ENCODE peak calls at places on chromosomes 1 and 21, in six cellular contexts. One of them, this sample, is unnamed.
A peak's percentile ranks its signal among the peaks of the same experiment; 100 is the strongest.

GRCh38 chr1:85611856-85612255 is 31.3 kb downstream of the CCN1 start:
- DNase-seq in Caco-2: peak; percentile 76
- DNase-seq in CD8-positive, alpha-beta T cell: no peak
- DNase-seq in spleen: no peak
- DNase-seq in heart right ventricle: peak; percentile 22
- DNase-seq in lower lobe of right lung: peak; percentile 77
- DNase-seq in this sample: peak; percentile 85

GRCh38 chr1:157994704-157995540 is 1.5 kb downstream of the KIRREL1 start:
- DNase-seq in Caco-2: no peak
- DNase-seq in CD8-positive, alpha-beta T cell: no peak
- DNase-seq in spleen: no peak
- DNase-seq in heart right ventricle: no peak
- DNase-seq in lower lobe of right lung: no peak
- DNase-seq in this sample: no peak

GRCh38 chr1:164755674-164756073 is 196.7 kb downstream of the PBX1 start:
- DNase-seq in Caco-2: no peak
- DNase-seq in CD8-positive, alpha-beta T cell: no peak
- DNase-seq in spleen: no peak
- DNase-seq in heart right ventricle: no peak
- DNase-seq in lower lobe of right lung: no peak
- DNase-seq in this sample: no peak

GRCh38 chr1:178500091-178500770 is 3.5 kb upstream of the CLEC20A start:
- DNase-seq in Caco-2: peak; percentile 35
- DNase-seq in CD8-positive, alpha-beta T cell: no peak
- DNase-seq in spleen: no peak
- DNase-seq in heart right ventricle: no peak
- DNase-seq in lower lobe of right lung: no peak
- DNase-seq in this sample: no peak

GRCh38 chr1:157176591-157177121 is 38.5 kb upstream of the ETV3 start:
- DNase-seq in Caco-2: no peak
- DNase-seq in CD8-positive, alpha-beta T cell: no peak
- DNase-seq in spleen: no peak
- DNase-seq in heart right ventricle: no peak
- DNase-seq in lower lobe of right lung: no peak
- DNase-seq in this sample: no peak

GRCh38 chr1:173333581-173333980 is 126.5 kb upstream of the TNFSF4 start:
- DNase-seq in Caco-2: no peak
- DNase-seq in CD8-positive, alpha-beta T cell: no peak
- DNase-seq in spleen: no peak
- DNase-seq in heart right ventricle: no peak
- DNase-seq in lower lobe of right lung: no peak
- DNase-seq in this sample: no peak

GRCh38 chr1:248872752-248873408 is 14.0 kb upstream of the ZNF692 start:
- DNase-seq in Caco-2: peak; percentile 78
- DNase-seq in CD8-positive, alpha-beta T cell: peak; percentile 36
- DNase-seq in spleen: peak; percentile 87
- DNase-seq in heart right ventricle: peak; percentile 37
- DNase-seq in lower lobe of right lung: peak; percentile 77
- DNase-seq in this sample: peak; percentile 46

GRCh38 chr1:157673008-157673407 is 27.6 kb downstream of the FCRL3 start:
- DNase-seq in Caco-2: no peak
- DNase-seq in CD8-positive, alpha-beta T cell: no peak
- DNase-seq in spleen: no peak
- DNase-seq in heart right ventricle: no peak
- DNase-seq in lower lobe of right lung: no peak
- DNase-seq in this sample: no peak

GRCh38 chr1:220498188-220498587 is 29.7 kb upstream of the MARK1 start:
- DNase-seq in Caco-2: no peak
- DNase-seq in CD8-positive, alpha-beta T cell: no peak
- DNase-seq in spleen: no peak
- DNase-seq in heart right ventricle: no peak
- DNase-seq in lower lobe of right lung: no peak
- DNase-seq in this sample: no peak

GRCh38 chr1:35432231-35432630 is 125.0 kb downstream of the KIAA0319L start:
- DNase-seq in Caco-2: no peak
- DNase-seq in CD8-positive, alpha-beta T cell: no peak
- DNase-seq in spleen: no peak
- DNase-seq in heart right ventricle: no peak
- DNase-seq in lower lobe of right lung: no peak
- DNase-seq in this sample: no peak

GRCh38 chr1:178037510-178038253 is 56.2 kb upstream of the RASAL2 start:
- DNase-seq in Caco-2: no peak
- DNase-seq in CD8-positive, alpha-beta T cell: no peak
- DNase-seq in spleen: peak; percentile 92
- DNase-seq in heart right ventricle: peak; percentile 89
- DNase-seq in lower lobe of right lung: peak; percentile 92
- DNase-seq in this sample: peak; percentile 58

GRCh38 chr1:28642056-28642846 is 616 bp downstream of the TAF12 start:
- DNase-seq in Caco-2: no peak
- DNase-seq in CD8-positive, alpha-beta T cell: peak; percentile 23
- DNase-seq in spleen: no peak
- DNase-seq in heart right ventricle: no peak
- DNase-seq in lower lobe of right lung: no peak
- DNase-seq in this sample: no peak

GRCh38 chr1:29687601-29688244 is 451.4 kb downstream of the PTPRU start:
- DNase-seq in Caco-2: no peak
- DNase-seq in CD8-positive, alpha-beta T cell: no peak
- DNase-seq in spleen: no peak
- DNase-seq in heart right ventricle: no peak
- DNase-seq in lower lobe of right lung: no peak
- DNase-seq in this sample: no peak

GRCh38 chr1:43558346-43558841 is 27.7 kb downstream of the PTPRF start:
- DNase-seq in Caco-2: no peak
- DNase-seq in CD8-positive, alpha-beta T cell: no peak
- DNase-seq in spleen: no peak
- DNase-seq in heart right ventricle: no peak
- DNase-seq in lower lobe of right lung: peak; percentile 64
- DNase-seq in this sample: no peak

GRCh38 chr1:170424346-170424745 is 107.6 kb upstream of the GORAB start:
- DNase-seq in Caco-2: no peak
- DNase-seq in CD8-positive, alpha-beta T cell: no peak
- DNase-seq in spleen: no peak
- DNase-seq in heart right ventricle: no peak
- DNase-seq in lower lobe of right lung: no peak
- DNase-seq in this sample: no peak

GRCh38 chr1:182484531-182485257 is 34.7 kb downstream of the RGSL1 start:
- DNase-seq in Caco-2: peak; percentile 46
- DNase-seq in CD8-positive, alpha-beta T cell: no peak
- DNase-seq in spleen: peak; percentile 80
- DNase-seq in heart right ventricle: no peak
- DNase-seq in lower lobe of right lung: no peak
- DNase-seq in this sample: no peak

GRCh38 chr21:43306911-43307676 is 119.8 kb downstream of the SIK1 start:
- DNase-seq in Caco-2: no peak
- DNase-seq in CD8-positive, alpha-beta T cell: no peak
- DNase-seq in spleen: peak; percentile 72
- DNase-seq in heart right ventricle: peak; percentile 54
- DNase-seq in lower lobe of right lung: peak; percentile 42
- DNase-seq in this sample: no peak

GRCh38 chr1:186626533-186626932 is 53.7 kb downstream of the PTGS2 start:
- DNase-seq in Caco-2: no peak
- DNase-seq in CD8-positive, alpha-beta T cell: no peak
- DNase-seq in spleen: no peak
- DNase-seq in heart right ventricle: no peak
- DNase-seq in lower lobe of right lung: no peak
- DNase-seq in this sample: no peak

GRCh38 chr1:25817840-25818501 is 1.8 kb upstream of the MTFR1L start:
- DNase-seq in Caco-2: peak; percentile 31
- DNase-seq in CD8-positive, alpha-beta T cell: no peak
- DNase-seq in spleen: no peak
- DNase-seq in heart right ventricle: no peak
- DNase-seq in lower lobe of right lung: no peak
- DNase-seq in this sample: no peak
- TF ChIP-seq CTCF in Caco-2: peak; percentile 36
- TF ChIP-seq CTCF in CD8-positive, alpha-beta T cell: no peak
- TF ChIP-seq CTCF in spleen: no peak
- TF ChIP-seq CTCF in heart right ventricle: no peak
- TF ChIP-seq CTCF in lower lobe of right lung: no peak
- TF ChIP-seq CTCF in this sample: no peak

GRCh38 chr1:83692524-83693336 is 306.2 kb downstream of the TTLL7 start:
- DNase-seq in Caco-2: no peak
- DNase-seq in CD8-positive, alpha-beta T cell: no peak
- DNase-seq in spleen: peak; percentile 67
- DNase-seq in heart right ventricle: peak; percentile 4
- DNase-seq in lower lobe of right lung: no peak
- DNase-seq in this sample: no peak
- H3K4me3 ChIP-seq in Caco-2: no peak overlapping the region
- H3K4me3 ChIP-seq in CD8-positive, alpha-beta T cell: peak overlapping the region; percentile 46
- H3K4me3 ChIP-seq in spleen: peak overlapping the region; percentile 13
- H3K4me3 ChIP-seq in heart right ventricle: peak overlapping the region; percentile 11
- H3K4me3 ChIP-seq in lower lobe of right lung: peak overlapping the region; percentile 27
- H3K4me3 ChIP-seq in this sample: peak overlapping the region; percentile 40

DNA sequence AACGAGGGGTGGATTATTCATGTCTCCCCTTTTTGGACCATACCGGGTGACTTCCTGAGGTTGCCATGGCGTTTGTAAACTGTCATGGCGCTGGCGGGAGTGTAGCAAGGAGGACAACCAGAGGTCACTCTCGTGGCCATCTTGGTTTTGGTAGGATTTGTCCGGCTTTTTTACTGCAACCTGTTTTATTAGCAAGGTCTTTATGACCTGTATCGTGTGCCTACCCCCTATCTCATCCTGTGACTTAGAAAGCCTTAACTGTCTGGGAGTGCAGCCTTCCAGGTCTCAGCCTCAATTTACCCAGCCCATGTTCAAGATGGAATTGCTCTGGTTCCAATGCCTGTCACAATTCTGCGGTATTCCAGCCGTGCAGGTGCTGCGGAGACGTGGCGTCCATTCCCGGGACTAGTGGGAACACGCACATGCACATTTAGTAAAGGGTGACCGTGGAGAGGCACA is 40.2 kb upstream of the ZNF496 start:
- DNase-seq in Caco-2: no peak
- DNase-seq in CD8-positive, alpha-beta T cell: no peak
- DNase-seq in spleen: no peak
- DNase-seq in heart right ventricle: no peak
- DNase-seq in lower lobe of right lung: no peak
- DNase-seq in this sample: no peak
- TF ChIP-seq CTCF in Caco-2: no peak
- TF ChIP-seq CTCF in CD8-positive, alpha-beta T cell: no peak
- TF ChIP-seq CTCF in spleen: no peak
- TF ChIP-seq CTCF in heart right ventricle: no peak
- TF ChIP-seq CTCF in lower lobe of right lung: no peak
- TF ChIP-seq CTCF in this sample: no peak

GRCh38 chr1:46717654-46718053 is 1.3 kb downstream of the EFCAB14 start:
- DNase-seq in Caco-2: no peak
- DNase-seq in CD8-positive, alpha-beta T cell: no peak
- DNase-seq in spleen: no peak
- DNase-seq in heart right ventricle: no peak
- DNase-seq in lower lobe of right lung: no peak
- DNase-seq in this sample: no peak
- H3K4me3 ChIP-seq in Caco-2: peak overlapping the region; percentile 93
- H3K4me3 ChIP-seq in CD8-positive, alpha-beta T cell: peak overlapping the region; percentile 86
- H3K4me3 ChIP-seq in spleen: no peak overlapping the region
- H3K4me3 ChIP-seq in heart right ventricle: peak overlapping the region; percentile 74
- H3K4me3 ChIP-seq in lower lobe of right lung: peak overlapping the region; percentile 90
- H3K4me3 ChIP-seq in this sample: peak overlapping the region; percentile 75

DNA sequence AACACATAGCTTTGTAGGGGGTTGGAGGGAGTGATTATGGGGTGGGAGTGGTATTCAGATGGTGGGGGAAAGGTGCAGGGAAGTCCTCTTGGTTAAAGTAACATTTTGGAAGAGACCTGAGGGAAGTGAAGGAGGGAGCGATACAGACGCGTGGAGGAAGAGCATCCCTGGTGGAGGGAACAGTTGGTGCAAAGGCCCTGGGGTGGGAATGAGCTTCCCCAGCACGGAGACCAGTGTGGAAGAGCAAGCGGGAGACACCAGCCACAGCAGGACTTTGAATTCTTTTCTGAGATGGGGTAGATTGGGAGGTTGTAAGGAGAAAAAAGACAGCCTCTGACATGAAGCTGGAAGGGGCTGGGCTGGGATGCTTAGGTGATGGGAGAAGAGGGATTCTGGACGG is 23.5 kb downstream of the DHRS3 start:
- DNase-seq in Caco-2: no peak
- DNase-seq in CD8-positive, alpha-beta T cell: no peak
- DNase-seq in spleen: no peak
- DNase-seq in heart right ventricle: no peak
- DNase-seq in lower lobe of right lung: no peak
- DNase-seq in this sample: no peak
- TF ChIP-seq CTCF in Caco-2: no peak
- TF ChIP-seq CTCF in CD8-positive, alpha-beta T cell: no peak
- TF ChIP-seq CTCF in spleen: no peak
- TF ChIP-seq CTCF in heart right ventricle: no peak
- TF ChIP-seq CTCF in lower lobe of right lung: no peak
- TF ChIP-seq CTCF in this sample: no peak

GRCh38 chr1:154968731-154969130 is 1.8 kb downstream of the SHC1 start:
- DNase-seq in Caco-2: no peak
- DNase-seq in CD8-positive, alpha-beta T cell: no peak
- DNase-seq in spleen: no peak
- DNase-seq in heart right ventricle: no peak
- DNase-seq in lower lobe of right lung: no peak
- DNase-seq in this sample: no peak
- H3K4me3 ChIP-seq in Caco-2: no peak overlapping the region
- H3K4me3 ChIP-seq in CD8-positive, alpha-beta T cell: no peak overlapping the region
- H3K4me3 ChIP-seq in spleen: no peak overlapping the region
- H3K4me3 ChIP-seq in heart right ventricle: no peak overlapping the region
- H3K4me3 ChIP-seq in lower lobe of right lung: peak overlapping the region; percentile 53
- H3K4me3 ChIP-seq in this sample: peak overlapping the region; percentile 76

GRCh38 chr1:89871768-89872473 is 51.1 kb downstream of the LRRC8D start:
- DNase-seq in Caco-2: no peak
- DNase-seq in CD8-positive, alpha-beta T cell: no peak
- DNase-seq in spleen: no peak
- DNase-seq in heart right ventricle: no peak
- DNase-seq in lower lobe of right lung: no peak
- DNase-seq in this sample: no peak
- TF ChIP-seq CTCF in Caco-2: no peak
- TF ChIP-seq CTCF in CD8-positive, alpha-beta T cell: no peak
- TF ChIP-seq CTCF in spleen: no peak
- TF ChIP-seq CTCF in heart right ventricle: no peak
- TF ChIP-seq CTCF in lower lobe of right lung: no peak
- TF ChIP-seq CTCF in this sample: no peak

DNA sequence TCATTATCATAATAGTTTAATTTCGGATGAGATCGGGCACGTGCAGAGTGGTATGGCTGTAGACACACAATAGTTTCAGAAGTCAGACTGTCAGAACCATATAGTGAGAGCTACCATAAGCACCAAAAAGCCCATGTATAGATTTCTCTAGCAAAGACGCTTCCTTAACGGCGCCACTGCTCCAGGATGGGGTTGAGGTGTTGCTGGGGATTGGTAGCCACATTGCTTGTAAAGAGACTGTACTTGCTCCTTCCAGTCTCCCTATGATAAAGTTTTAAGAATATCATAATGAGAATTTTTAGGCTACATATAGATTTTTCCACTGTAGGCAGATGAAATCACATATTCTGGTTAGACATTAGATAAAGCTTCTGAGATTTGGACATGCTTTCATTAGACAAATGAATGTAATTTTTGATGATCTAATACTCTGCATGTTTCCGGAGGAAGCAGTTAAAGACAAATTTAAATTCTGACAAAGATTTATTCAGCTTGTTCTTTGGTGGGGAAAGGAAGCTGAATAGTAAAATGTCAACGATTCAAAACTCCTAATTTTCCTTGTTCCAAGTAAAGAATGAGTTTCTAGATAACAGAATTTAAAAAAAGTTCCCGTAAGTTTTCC is 77.7 kb downstream of the MAP3K7CL start:
- DNase-seq in Caco-2: no peak
- DNase-seq in CD8-positive, alpha-beta T cell: no peak
- DNase-seq in spleen: no peak
- DNase-seq in heart right ventricle: no peak
- DNase-seq in lower lobe of right lung: no peak
- DNase-seq in this sample: no peak
- H3K4me3 ChIP-seq in Caco-2: no peak overlapping the region
- H3K4me3 ChIP-seq in CD8-positive, alpha-beta T cell: no peak overlapping the region
- H3K4me3 ChIP-seq in spleen: no peak overlapping the region
- H3K4me3 ChIP-seq in heart right ventricle: no peak overlapping the region
- H3K4me3 ChIP-seq in lower lobe of right lung: no peak overlapping the region
- H3K4me3 ChIP-seq in this sample: no peak overlapping the region

This sample was measured in breast epithelium.